ENCODE peak calls at places on chromosomes 13 and 19, in four cellular contexts. M, C, A and N are unnamed samples.

GRCh38 chr13:40074338-40074737 is 418.9 kb downstream of the COG6 start:
- DNase-seq in M (no peak), A (peak), C (no peak), N (no peak)

GRCh38 chr19:51094696-51095279 is 12.1 kb upstream of the KLK14 start:
- DNase-seq in A (no peak), C (peak), M (peak), N (peak)

GRCh38 chr13:23934481-23934880 is 37.2 kb upstream of the C1QTNF9B start:
- DNase-seq in M (no peak), A (peak), C (no peak), N (no peak)

GRCh38 chr13:43072394-43072793 is 49.0 kb downstream of the DNAJC15 start:
- DNase-seq in A (no peak), C (peak), M (no peak), N (no peak)

GRCh38 chr13:43942301-43942700 is 62.6 kb downstream of the LACC1 start:
- DNase-seq in A (peak), M (no peak), C (no peak), N (no peak)

GRCh38 chr13:27997904-27998522 is 9.5 kb upstream of the URAD start:
- DNase-seq in A (no peak), C (peak), M (peak), N (no peak)

GRCh38 chr13:98508280-98509074 is 68.4 kb downstream of the STK24 start:
- DNase-seq in C (no peak), A (peak), M (no peak), N (no peak)

GRCh38 chr19:14073232-14073924 is 792 bp downstream of the MISP3 start:
- DNase-seq in M (peak), A (peak), C (peak), N (peak)

GRCh38 chr19:35874392-35874930 is 6.1 kb downstream of the APLP1 start:
- DNase-seq in A (no peak), C (no peak), M (no peak), N (no peak)

GRCh38 chr13:113647351-113648217 is 10.4 kb downstream of the ATP4B start:
- DNase-seq in A (peak), C (no peak), M (no peak), N (no peak)

GRCh38 chr13:44930907-44931676 is 58.2 kb downstream of the NUFIP1 start:
- DNase-seq in A (peak), M (no peak), C (peak), N (no peak)

GRCh38 chr13:95604534-95604915 is 40.0 kb downstream of the DZIP1 start:
- DNase-seq in M (no peak), A (peak), C (no peak), N (no peak)

GRCh38 chr19:3146677-3147100 is 10.9 kb downstream of the GNA15 start:
- DNase-seq in C (peak), M (peak), A (no peak), N (peak)

GRCh38 chr13:107713314-107713713 is 502.0 kb downstream of the LIG4 start:
- DNase-seq in M (no peak), C (no peak), A (peak), N (no peak)

GRCh38 chr19:40549007-40549708 is 27.5 kb upstream of the SHKBP1 start:
- DNase-seq in A (peak), M (peak), C (peak), N (peak)

GRCh38 chr13:45522571-45522970 is 57.8 kb downstream of the COG3 start:
- DNase-seq in A (no peak), C (no peak), M (no peak), N (no peak)

GRCh38 chr19:30313353-30313750 is 58.8 kb upstream of the ZNF536 start:
- DNase-seq in C (no peak), M (no peak), A (no peak), N (no peak)

GRCh38 chr19:10884273-10884672 is 12.9 kb downstream of the CARM1 start:
- DNase-seq in A (peak), C (no peak), M (no peak), N (no peak)

GRCh38 chr19:41922220-41922576 is 6.1 kb downstream of the ERFL start:
- DNase-seq in C (no peak), M (no peak), A (no peak), N (no peak)

GRCh38 chr13:71879129-71879535 is 12.1 kb upstream of the DACH1 start:
- DNase-seq in M (peak), C (peak), A (no peak), N (peak)

GRCh38 chr19:28609091-28609755 is 603.7 kb downstream of the UQCRFS1 start:
- DNase-seq in M (no peak), C (no peak), A (no peak), N (no peak)

GRCh38 chr13:114151565-114152284 is 19.3 kb upstream of the RASA3 start:
- DNase-seq in M (no peak), C (no peak), A (no peak), N (no peak)

GRCh38 chr19:7917292-7918061 is 2.7 kb upstream of the SNAPC2 start:
- DNase-seq in M (peak), A (peak), C (peak), N (peak)

GRCh38 chr19:18738961-18739690 is 52.0 kb downstream of the COMP start:
- DNase-seq in C (no peak), M (no peak), A (no peak), N (no peak)

GRCh38 chr13:19862511-19863313 is 737 bp downstream of the ZMYM5 start:
- DNase-seq in A (no peak), M (peak), C (peak), N (peak)

GRCh38 chr13:90416519-90416918 is 931.0 kb upstream of the MIR17HG start:
- DNase-seq in C (no peak), A (peak), M (no peak), N (no peak)

GRCh38 chr19:35845215-35846037 is 6.9 kb downstream of the NPHS1 start:
- DNase-seq in C (peak), M (no peak), A (no peak), N (no peak)

GRCh38 chr19:54168174-54168917 is 4.6 kb downstream of the TMC4 start:
- DNase-seq in C (peak), M (peak), A (peak), N (peak)

GRCh38 chr19:1312732-1313694 is 27.3 kb downstream of the EFNA2 start:
- DNase-seq in C (no peak), A (peak), M (no peak), N (no peak)

GRCh38 chr13:99986751-99987150 is 5.2 kb downstream of the ZIC2 start:
- DNase-seq in A (no peak), C (peak), M (no peak), N (no peak)

GRCh38 chr13:48636550-48636949 is 17.2 kb upstream of the CYSLTR2 start:
- DNase-seq in C (no peak), A (peak), M (no peak), N (no peak)

GRCh38 chr13:54614729-54615128 is 1586.1 kb downstream of the OLFM4 start:
- DNase-seq in A (no peak), M (no peak), C (no peak), N (no peak)

GRCh38 chr13:74289861-74290260 is 155.7 kb upstream of the KLF12 start:
- DNase-seq in M (no peak), C (no peak), A (no peak), N (no peak)

GRCh38 chr19:16814526-16815100 is 14.6 kb upstream of the SIN3B start:
- DNase-seq in C (peak), A (peak), M (no peak), N (no peak)

GRCh38 chr19:6457958-6458694 is 1.5 kb downstream of the SLC25A23 start:
- DNase-seq in M (peak), A (no peak), C (no peak), N (peak)

GRCh38 chr19:52296773-52297600 is at the start of gene ZNF480:
- DNase-seq in A (peak), M (peak), C (peak), N (peak)
- TF ChIP-seq CTCF in A (no peak), M (no peak), C (no peak), N (no peak)

GRCh38 chr19:44904426-44904994 is 1.1 kb upstream of the APOE start:
- DNase-seq in A (no peak), C (peak), M (peak), N (no peak)
- TF ChIP-seq CTCF in A (no peak), C (peak), M (peak), N (no peak)

DNA sequence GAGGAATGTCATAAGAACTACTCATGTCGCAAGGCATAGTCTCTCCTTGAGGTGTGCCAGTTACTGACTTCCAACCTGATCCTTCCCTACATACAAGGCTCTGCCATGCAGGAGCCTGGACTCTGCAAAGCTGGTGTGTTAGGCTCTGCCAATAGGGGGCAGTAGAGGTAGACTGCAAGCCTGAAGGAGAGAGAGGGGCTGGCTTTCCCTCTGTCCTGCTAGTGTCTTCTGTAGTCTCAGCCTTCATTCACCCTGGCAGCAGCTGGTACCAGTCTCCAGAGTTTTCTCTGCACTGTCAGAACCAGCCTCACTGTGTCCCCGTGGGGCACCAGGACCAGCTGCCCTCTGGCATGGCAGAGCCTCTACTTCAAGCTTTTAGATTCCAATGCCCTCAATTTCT is 14.5 kb downstream of the SHISA2 start:
- DNase-seq in A (no peak), C (peak), M (peak), N (no peak)
- TF ChIP-seq CTCF in A (peak), C (peak), M (peak), N (peak)

DNA sequence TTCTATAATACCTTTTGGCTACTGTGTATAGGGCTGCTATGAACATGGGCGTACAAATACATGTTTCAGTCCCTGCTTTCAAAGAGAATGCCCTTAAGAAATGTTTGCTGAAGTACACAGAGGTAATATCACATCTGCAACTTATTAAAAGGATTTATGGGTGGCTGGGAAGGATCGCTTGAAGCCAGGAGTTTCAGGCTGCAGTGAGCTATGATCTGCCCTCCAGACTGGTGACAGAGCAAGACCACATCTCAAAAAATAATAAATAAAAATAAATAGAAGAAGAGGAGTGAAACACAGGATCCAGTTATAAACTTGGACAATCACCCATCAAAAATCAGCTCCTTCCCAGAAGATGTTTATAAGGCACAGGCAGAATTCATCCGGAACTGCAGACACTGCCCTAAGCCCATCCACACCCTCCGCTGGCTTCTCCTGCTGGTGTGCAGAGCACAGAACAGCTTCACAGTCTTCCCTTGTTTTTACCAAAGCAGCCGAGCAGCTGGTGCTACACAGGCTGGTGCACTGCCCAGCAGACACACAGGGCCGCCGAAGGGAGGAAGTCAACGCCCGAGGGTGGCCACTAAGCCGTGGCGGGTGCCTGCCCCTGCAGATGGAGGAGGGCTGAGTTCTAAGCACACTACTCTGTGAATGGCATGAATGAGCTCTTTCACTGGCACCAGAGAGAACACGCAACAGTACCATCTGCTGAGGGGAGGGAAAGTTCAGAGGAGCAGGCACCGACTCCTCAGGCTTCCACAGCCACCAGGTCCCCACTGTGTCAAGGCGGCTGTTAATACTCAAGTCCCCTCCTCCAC is 44.0 kb downstream of the BRD4 start:
- DNase-seq in M (peak), C (no peak), A (no peak), N (no peak)
- TF ChIP-seq CTCF in M (no peak), C (no peak), A (no peak), N (no peak)